ENCODE peak calls at places on chromosomes 11 and 22, in nine cellular contexts. D is anterior cingulate cortex, O is lung microvascular endothelial cell, F is lower lobe of right lung, G is AG20443, J is WTC11, A is sigmoid colon, P is GOT3, E is mucosa of descending colon. V is an unnamed sample.
A peak's percentile ranks its signal among the peaks of the same experiment; 100 is the strongest.

GRCh38 chr22:20551805-20552449 is 44.5 kb downstream of the MED15 start:
- DNase-seq in J (no peak), D (peak; percentile 34), P (no peak), O (peak; percentile 71), F (no peak), G (peak; percentile 45), A (peak; percentile 79), E (no peak), V (no peak)

GRCh38 chr11:32434387-32435151 is 770 bp downstream of the WT1 start:
- DNase-seq in D (no peak), P (no peak), J (peak; percentile 66), A (no peak), F (no peak), G (no peak), O (no peak), E (no peak), V (no peak)

GRCh38 chr22:17313591-17313990 is 55.7 kb upstream of the CECR2 start:
- DNase-seq in D (no peak), E (no peak), A (no peak), F (no peak), O (no peak), J (no peak), P (no peak), G (no peak), V (no peak)

GRCh38 chr11:120346233-120346632 is 10.0 kb downstream of the ARHGEF12 start:
- DNase-seq in A (no peak), E (no peak), O (no peak), P (no peak), J (no peak), D (no peak), G (no peak), F (no peak), V (no peak)

GRCh38 chr11:19394525-19395016 is 153.8 kb upstream of the E2F8 start:
- DNase-seq in P (no peak), J (no peak), D (no peak), F (no peak), O (no peak), E (no peak), G (no peak), A (no peak), V (no peak)

GRCh38 chr11:74948898-74949747 is at the start of the genes SPCS2 and XRRA1:
- DNase-seq in P (peak; percentile 54), A (peak; percentile 99), F (peak; percentile 100), J (peak; percentile 98), G (peak; percentile 98), O (peak; percentile 99), E (peak; percentile 99), D (peak; percentile 98), V (peak; percentile 96)

GRCh38 chr11:35549787-35550186 is 24.4 kb upstream of the PAMR1 start:
- DNase-seq in G (peak; percentile 81), E (no peak), O (no peak), A (no peak), J (no peak), F (peak; percentile 51), P (peak; percentile 25), D (no peak), V (no peak)

GRCh38 chr11:69207165-69207889 is 51.6 kb downstream of the SMIM38 start:
- DNase-seq in G (no peak), E (no peak), F (peak; percentile 69), D (no peak), J (peak; percentile 4), P (no peak), A (no peak), O (no peak), V (no peak)

GRCh38 chr11:110852925-110853324 is 140.7 kb upstream of the ARHGAP20 start:
- DNase-seq in O (no peak), D (no peak), A (no peak), F (no peak), J (no peak), P (no peak), E (no peak), G (no peak), V (no peak)

GRCh38 chr11:1628506-1629325 is 859 bp upstream of the KRTAP5-5 start:
- DNase-seq in O (peak; percentile 64), D (peak; percentile 10), F (peak; percentile 62), P (no peak), E (peak; percentile 59), G (peak; percentile 91), A (peak; percentile 60), J (peak; percentile 80), V (no peak)

GRCh38 chr11:46930089-46930488 is 6.5 kb upstream of the CSTPP1 start:
- DNase-seq in P (no peak), G (no peak), J (no peak), F (no peak), A (no peak), E (peak; percentile 55), D (no peak), O (peak; percentile 31), V (no peak)

GRCh38 chr11:129280027-129280811 is 88.1 kb upstream of the ARHGAP32 start:
- DNase-seq in O (no peak), G (no peak), F (no peak), P (no peak), E (no peak), A (no peak), D (no peak), J (no peak), V (no peak)

GRCh38 chr11:47992959-47993820 is 12.8 kb downstream of the PTPRJ start:
- DNase-seq in E (no peak), A (no peak), G (peak; percentile 73), P (no peak), J (no peak), F (no peak), O (no peak), D (no peak), V (no peak)

GRCh38 chr11:63907063-63907462 is 9.9 kb downstream of the RCOR2 start:
- DNase-seq in O (no peak), E (no peak), P (no peak), G (no peak), F (no peak), J (no peak), D (no peak), A (no peak), V (no peak)

GRCh38 chr11:120431633-120432032 is 79.9 kb upstream of the GRIK4 start:
- DNase-seq in E (no peak), A (no peak), P (no peak), J (peak; percentile 23), G (peak; percentile 63), D (no peak), F (no peak), O (peak; percentile 15), V (no peak)

GRCh38 chr22:29026579-29026978 is 35.1 kb downstream of the C22orf31 start:
- DNase-seq in G (no peak), A (no peak), E (no peak), P (no peak), O (no peak), D (no peak), F (no peak), J (no peak), V (no peak)

GRCh38 chr11:93193721-93194120 is 4.1 kb downstream of the SLC36A4 start:
- DNase-seq in J (no peak), P (no peak), A (no peak), E (no peak), G (no peak), O (no peak), D (no peak), F (no peak), V (no peak)

GRCh38 chr11:42239102-42239501 is 779.6 kb upstream of the LRRC4C start:
- DNase-seq in G (peak; percentile 58), O (no peak), F (no peak), E (no peak), A (peak; percentile 68), D (no peak), J (no peak), P (no peak), V (no peak)

GRCh38 chr11:128841461-128842072 is 25.5 kb downstream of the KCNJ1 start:
- DNase-seq in F (no peak), D (no peak), O (no peak), E (no peak), J (no peak), P (no peak), A (no peak), G (no peak), V (no peak)

GRCh38 chr11:69598147-69598546 is 42.8 kb upstream of the CCND1 start:
- DNase-seq in A (no peak), O (peak; percentile 40), G (no peak), E (peak; percentile 17), P (no peak), F (no peak), D (no peak), J (no peak), V (no peak)

GRCh38 chr22:30251661-30252226 is 5.2 kb upstream of the LIF start:
- DNase-seq in F (no peak), D (no peak), P (no peak), O (no peak), E (no peak), J (no peak), G (no peak), A (no peak), V (no peak)

GRCh38 chr11:117796456-117797428 is at the start of gene DSCAML1:
- DNase-seq in J (peak; percentile 66), E (peak; percentile 41), A (no peak), P (no peak), F (no peak), O (no peak), G (peak; percentile 62), D (peak; percentile 47), V (no peak)

GRCh38 chr22:46372686-46373085 is 37.2 kb downstream of the TRMU start:
- DNase-seq in F (no peak), P (no peak), E (no peak), G (no peak), A (no peak), J (no peak), D (no peak), O (no peak), V (no peak)

GRCh38 chr11:94840209-94840608 is 72.1 kb downstream of the AMOTL1 start:
- DNase-seq in A (no peak), G (no peak), P (no peak), F (no peak), D (no peak), E (no peak), O (no peak), J (no peak), V (no peak)